ENCODE peak calls at places on chromosomes 3 and 15, in four cellular contexts. T is heart right ventricle, H is psoas muscle, Z is left ventricle myocardium inferior. X is an unnamed sample.

GRCh38 chr15:64455951-64456350 is 4.4 kb upstream of the ZNF609 start:
- DNase-seq in Z (no peak), T (peak; percentile 47), H (no peak), X (peak; percentile 56)

GRCh38 chr3:131174752-131175151 is 148.1 kb downstream of the NEK11 start:
- DNase-seq in H (no peak), Z (no peak), T (no peak), X (no peak)

GRCh38 chr3:66795365-66795764 is 202.7 kb upstream of the KBTBD8 start:
- DNase-seq in T (no peak), H (no peak), Z (no peak), X (no peak)

GRCh38 chr3:160413613-160414248 is 14.3 kb downstream of the SMC4 start:
- DNase-seq in T (peak; percentile 67), H (no peak), Z (no peak), X (peak; percentile 80)

GRCh38 chr15:100468265-100468664 is 60.5 kb downstream of the CERS3 start:
- DNase-seq in H (peak; percentile 72), T (no peak), Z (peak; percentile 17), X (no peak)

GRCh38 chr15:60761505-60761845 is 282.5 kb upstream of the ICE2 start:
- DNase-seq in T (no peak), Z (no peak), H (no peak), X (no peak)

GRCh38 chr3:65348596-65348995 is 660.8 kb upstream of the ADAMTS9 start:
- DNase-seq in T (no peak), H (no peak), Z (no peak), X (peak; percentile 57)

GRCh38 chr15:61671736-61672135 is 388.5 kb downstream of the VPS13C start:
- DNase-seq in H (peak; percentile 56), Z (no peak), T (no peak), X (no peak)

GRCh38 chr3:187821616-187822317 is 76.5 kb upstream of the BCL6 start:
- DNase-seq in H (no peak), Z (no peak), T (no peak), X (no peak)

GRCh38 chr15:36545451-36545992 is 33.9 kb upstream of the CDIN1 start:
- DNase-seq in T (no peak), Z (no peak), H (no peak), X (no peak)

GRCh38 chr15:36544518-36545383 is 34.7 kb upstream of the CDIN1 start:
- DNase-seq in T (no peak), H (no peak), Z (no peak), X (peak; percentile 15)

DNA sequence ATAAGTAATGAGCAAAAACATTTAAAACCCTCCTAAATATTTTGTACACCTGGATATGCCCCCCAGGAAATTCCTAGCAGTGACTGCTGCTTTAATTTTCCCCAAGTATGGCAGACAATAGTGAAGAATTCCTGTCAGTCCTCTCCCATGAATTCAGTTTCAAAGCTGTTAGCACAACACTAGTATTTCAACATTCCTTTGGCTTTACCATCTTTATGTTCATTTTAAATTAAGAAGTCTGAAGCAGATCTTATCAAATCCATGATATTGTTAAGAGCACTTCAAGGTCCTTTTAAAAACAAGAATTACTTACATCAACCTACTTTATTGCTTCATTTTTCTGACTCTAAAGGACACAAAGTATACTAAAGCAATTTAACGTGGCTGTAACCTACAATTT is 28.8 kb upstream of the CDIN1 start:
- DNase-seq in Z (no peak), H (no peak), T (no peak), X (no peak)
- TF ChIP-seq CTCF in Z (no peak), H (no peak), T (no peak), X (no peak)

GRCh38 chr15:85568261-85568808 is 187.9 kb downstream of the AKAP13 start:
- DNase-seq in Z (no peak), T (no peak), H (no peak), X (no peak)
- H3K4me3 ChIP-seq in Z (no peak overlapping the region), T (no peak overlapping the region), H (no peak overlapping the region), X (no peak overlapping the region)

DNA sequence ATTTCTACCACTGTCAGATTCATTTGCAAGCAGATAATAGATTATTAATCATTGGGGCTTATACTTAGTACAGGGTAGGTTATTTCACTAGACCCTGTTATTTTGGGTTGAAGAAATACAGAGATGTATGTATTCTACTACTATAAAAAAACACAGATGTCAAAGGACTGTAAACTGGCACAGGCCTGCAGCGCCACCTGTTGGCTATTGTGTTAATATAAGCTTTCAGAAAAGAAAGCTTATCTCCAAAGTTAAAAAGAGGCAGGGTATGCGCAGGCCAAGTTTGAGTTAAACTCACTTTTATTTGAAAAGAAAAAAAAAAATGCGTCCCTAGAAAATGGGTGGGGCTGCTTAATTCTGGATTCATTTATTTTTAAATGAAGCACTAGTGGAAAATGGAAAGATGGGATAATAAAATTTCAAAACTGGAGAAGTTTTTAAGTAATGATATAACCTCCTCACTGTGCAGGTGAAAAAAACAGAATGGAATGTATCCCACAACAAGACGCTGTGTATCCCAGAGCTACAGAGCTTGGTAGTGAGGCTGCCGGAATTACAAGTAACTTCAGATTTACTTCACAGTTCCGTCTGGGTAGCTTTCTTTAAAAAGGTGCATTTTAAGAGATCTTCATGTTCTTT is 407.2 kb upstream of the TGFBR2 start:
- DNase-seq in H (peak; percentile 81), T (peak; percentile 81), Z (peak; percentile 76), X (peak; percentile 45)
- TF ChIP-seq CTCF in H (peak; percentile 89), T (peak; percentile 94), Z (peak; percentile 90), X (peak; percentile 71)

DNA sequence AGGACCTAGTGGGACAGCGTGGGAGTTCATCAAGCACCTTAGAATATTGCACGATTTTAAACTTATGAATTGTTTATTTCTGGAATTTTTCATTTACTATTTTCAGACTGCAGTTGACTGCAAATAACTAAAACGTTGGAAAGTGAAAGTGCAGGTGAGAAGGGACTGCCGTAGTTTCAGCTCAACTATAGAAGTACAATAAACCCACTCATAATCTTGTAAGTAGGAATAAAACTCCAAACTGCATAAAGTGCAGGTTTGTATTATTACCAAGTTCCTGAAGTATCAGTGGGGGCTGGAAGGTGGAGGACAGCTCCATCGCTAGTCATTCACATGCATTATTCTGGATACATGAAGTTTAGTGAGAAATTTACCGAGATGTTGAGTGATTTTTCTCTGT is 43.4 kb upstream of the PLCL2 start:
- DNase-seq in Z (no peak), T (no peak), H (no peak), X (no peak)
- H3K4me3 ChIP-seq in Z (peak overlapping the region; percentile 27), T (no peak overlapping the region), H (peak overlapping the region; percentile 55), X (no peak overlapping the region)

GRCh38 chr3:134300520-134300919 is 49.9 kb upstream of the RYK start:
- DNase-seq in T (no peak), Z (no peak), H (no peak), X (no peak)
- TF ChIP-seq CTCF in T (no peak), Z (peak; percentile 29), H (no peak), X (peak; percentile 14)

GRCh38 chr3:98532275-98532637 is 478 bp downstream of the GPR15 start:
- DNase-seq in Z (no peak), T (no peak), H (no peak), X (no peak)

GRCh38 chr3:98531622-98532274 is at the start of gene GPR15:
- DNase-seq in T (no peak), Z (no peak), H (no peak), X (no peak)

GRCh38 chr3:98534734-98535133 is 3.0 kb downstream of the GPR15 start:
- DNase-seq in T (no peak), Z (no peak), H (no peak), X (no peak)

GRCh38 chr3:98534168-98534567 is 2.4 kb downstream of the GPR15 start:
- DNase-seq in T (no peak), H (no peak), Z (no peak), X (no peak)

DNA sequence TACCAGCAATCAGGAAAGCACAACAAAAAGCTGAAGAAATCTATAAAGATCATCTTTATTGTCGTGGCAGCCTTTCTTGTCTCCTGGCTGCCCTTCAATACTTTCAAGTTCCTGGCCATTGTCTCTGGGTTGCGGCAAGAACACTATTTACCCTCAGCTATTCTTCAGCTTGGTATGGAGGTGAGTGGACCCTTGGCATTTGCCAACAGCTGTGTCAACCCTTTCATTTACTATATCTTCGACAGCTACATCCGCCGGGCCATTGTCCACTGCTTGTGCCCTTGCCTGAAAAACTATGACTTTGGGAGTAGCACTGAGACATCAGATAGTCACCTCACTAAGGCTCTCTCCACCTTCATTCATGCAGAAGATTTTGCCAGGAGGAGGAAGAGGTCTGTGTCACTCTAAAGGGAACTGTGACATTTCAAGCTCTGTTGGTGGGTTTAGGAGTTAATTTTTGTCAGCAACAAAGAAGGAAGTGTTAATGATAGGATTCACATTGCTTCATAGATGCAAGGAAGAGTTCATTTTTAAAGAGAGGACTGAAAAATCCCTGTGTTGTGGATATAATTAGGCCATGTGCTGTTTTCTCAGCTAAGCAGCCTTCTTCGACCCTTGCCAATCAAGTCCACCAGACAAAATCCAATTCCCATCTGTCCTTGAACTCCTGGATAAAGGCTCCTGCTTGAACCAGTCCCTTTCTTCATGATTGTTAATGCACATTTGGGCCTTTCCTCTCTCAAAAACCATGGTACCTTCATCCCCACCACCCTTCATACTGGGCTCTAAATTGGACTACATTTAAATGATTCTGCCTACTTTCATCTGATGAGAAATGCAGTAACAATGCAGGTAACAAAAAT is 1.2 kb downstream of the GPR15 start:
- DNase-seq in H (no peak), T (no peak), Z (no peak), X (no peak)
- H3K4me3 ChIP-seq in H (no peak overlapping the region), T (no peak overlapping the region), Z (no peak overlapping the region), X (no peak overlapping the region)

X was measured in astrocyte of the cerebellum.